ENCODE peak calls at places on chromosomes 3 and 15, in seven cellular contexts. N is H1, A is H9, Q is IMR-90, G is mesenchymal stem cell, H is neuronal stem cell, I is trophoblast cell. X is an unnamed sample.

GRCh38 chr3:184785856-184786255 is 26.1 kb upstream of the VPS8 start:
- DNase-seq in N (no peak), A (no peak), Q (no peak), G (no peak), H (no peak), I (no peak), X (no peak)

GRCh38 chr3:120661106-120661962 is 20.7 kb downstream of the HGD start:
- DNase-seq in N (no peak), A (no peak), Q (peak; percentile 51), G (no peak), H (no peak), I (no peak), X (no peak)

GRCh38 chr3:11167590-11167989 is 13.3 kb downstream of the HRH1 start:
- DNase-seq in N (no peak), A (no peak), Q (no peak), G (no peak), H (no peak), I (no peak), X (no peak)

GRCh38 chr3:101940521-101940992 is 91.2 kb downstream of the NFKBIZ start:
- DNase-seq in N (no peak), A (peak; percentile 38), Q (peak; percentile 98), G (peak; percentile 98), H (peak; percentile 11), I (no peak), X (peak; percentile 45)

GRCh38 chr15:62895905-62896316 is 146.6 kb upstream of the TPM1 start:
- DNase-seq in N (no peak), A (no peak), Q (peak; percentile 95), G (peak; percentile 95), H (no peak), I (no peak), X (peak; percentile 46)

GRCh38 chr3:62587169-62587568 is 213.8 kb upstream of the FEZF2 start:
- DNase-seq in N (no peak), A (no peak), Q (peak; percentile 60), G (peak; percentile 52), H (no peak), I (no peak), X (no peak)

GRCh38 chr15:50137330-50137761 is 18.3 kb upstream of the ATP8B4 start:
- DNase-seq in N (no peak), A (no peak), Q (peak; percentile 99), G (peak; percentile 99), H (no peak), I (peak; percentile 95), X (no peak)

GRCh38 chr15:76939715-76940114 is 8.2 kb downstream of the RCN2 start:
- DNase-seq in N (no peak), A (no peak), Q (peak; percentile 12), G (peak; percentile 15), H (no peak), I (no peak), X (no peak)

GRCh38 chr3:30775070-30775469 is 119.4 kb downstream of the GADL1 start:
- DNase-seq in N (no peak), A (no peak), Q (no peak), G (no peak), H (no peak), I (no peak), X (no peak)

GRCh38 chr3:147405552-147406254 is 640 bp downstream of the ZIC4 start:
- DNase-seq in N (peak; percentile 47), A (peak; percentile 64), Q (no peak), G (no peak), H (no peak), I (no peak), X (no peak)

GRCh38 chr15:59879506-59879905 is 124.6 kb upstream of the FOXB1 start:
- DNase-seq in N (no peak), A (no peak), Q (peak; percentile 59), G (no peak), H (no peak), I (no peak), X (no peak)

GRCh38 chr15:71532994-71533393 is 277.4 kb upstream of the NR2E3 start:
- DNase-seq in N (no peak), A (peak; percentile 41), Q (no peak), G (no peak), H (no peak), I (peak; percentile 33), X (peak; percentile 61)

GRCh38 chr15:51181905-51182304 is 87.2 kb upstream of the TNFAIP8L3 start:
- DNase-seq in N (no peak), A (no peak), Q (no peak), G (no peak), H (no peak), I (no peak), X (no peak)

GRCh38 chr15:80404057-80404718 is at the start of gene ARNT2:
- DNase-seq in N (peak; percentile 73), A (peak; percentile 51), Q (peak; percentile 25), G (no peak), H (peak; percentile 66), I (no peak), X (peak; percentile 41)

GRCh38 chr3:50165388-50166308 is 10.5 kb downstream of the SEMA3F start:
- DNase-seq in N (no peak), A (no peak), Q (peak; percentile 47), G (no peak), H (no peak), I (peak; percentile 80), X (peak; percentile 72)

GRCh38 chr15:39016706-39017105 is 452.1 kb upstream of the RASGRP1 start:
- DNase-seq in N (no peak), A (no peak), Q (peak; percentile 91), G (peak; percentile 72), H (no peak), I (no peak), X (no peak)

GRCh38 chr15:58873267-58873666 is 60.2 kb downstream of the SLTM start:
- DNase-seq in N (no peak), A (no peak), Q (peak; percentile 67), G (no peak), H (no peak), I (no peak), X (no peak)

GRCh38 chr3:124628865-124629264 is 101.4 kb upstream of the UMPS start:
- DNase-seq in N (no peak), A (no peak), Q (no peak), G (no peak), H (no peak), I (no peak), X (no peak)

GRCh38 chr3:171417137-171417536 is 43.1 kb downstream of the TNIK start:
- DNase-seq in N (no peak), A (no peak), Q (peak; percentile 16), G (no peak), H (no peak), I (no peak), X (no peak)

GRCh38 chr3:183839751-183840150 is 14.4 kb upstream of the MAP6D1 start:
- DNase-seq in N (peak; percentile 6), A (no peak), Q (no peak), G (no peak), H (no peak), I (peak; percentile 43), X (no peak)

GRCh38 chr3:43921056-43921455 is 230.3 kb downstream of the ABHD5 start:
- DNase-seq in N (no peak), A (no peak), Q (no peak), G (no peak), H (no peak), I (no peak), X (no peak)

GRCh38 chr3:284316-284715 is 87.8 kb downstream of the CHL1 start:
- DNase-seq in N (no peak), A (no peak), Q (no peak), G (no peak), H (no peak), I (no peak), X (no peak)

DNA sequence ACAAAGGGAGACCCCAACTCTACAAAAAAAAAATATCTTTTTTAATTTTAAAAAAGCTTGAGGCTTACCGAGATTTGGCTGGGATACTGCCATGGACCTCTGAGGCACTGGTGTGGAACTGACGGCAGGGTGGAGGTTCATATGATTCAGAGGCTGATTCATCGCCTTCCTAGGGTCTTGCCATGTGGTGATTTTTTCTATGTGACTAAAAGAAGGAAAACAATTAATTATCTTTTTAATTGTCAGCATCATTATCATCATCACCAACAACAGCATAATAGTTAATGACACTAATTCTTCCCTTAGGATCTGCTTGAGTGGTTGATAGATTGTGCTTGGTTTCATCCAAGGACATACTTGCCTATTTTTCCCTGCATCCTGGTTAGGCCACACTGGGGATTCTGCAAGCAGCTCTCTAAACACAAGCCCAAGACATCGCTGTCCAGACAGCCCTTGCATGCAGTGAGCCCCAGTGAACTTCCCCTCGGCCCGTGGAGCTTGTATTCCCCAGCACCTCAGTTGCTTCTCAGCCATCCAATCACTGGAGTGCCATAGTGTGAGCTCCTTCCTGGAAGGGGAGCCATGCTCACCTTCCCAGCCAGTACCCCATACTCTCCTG is 84.9 kb downstream of the WWTR1 start:
- DNase-seq in N (no peak), A (no peak), Q (peak; percentile 85), G (peak; percentile 79), H (no peak), I (no peak), X (no peak)
- H4K8ac ChIP-seq in N (no peak overlapping the region), A (no peak overlapping the region), Q (peak overlapping the region; percentile 65), G (peak overlapping the region; percentile 66), H (no peak overlapping the region), I (no peak overlapping the region), X (no peak overlapping the region)

GRCh38 chr15:67114046-67114445 is 48.6 kb downstream of the SMAD3 start:
- DNase-seq in N (no peak), A (no peak), Q (no peak), G (no peak), H (no peak), I (no peak), X (no peak)

GRCh38 chr15:67116742-67117141 is 51.3 kb downstream of the SMAD3 start:
- DNase-seq in N (no peak), A (no peak), Q (peak; percentile 73), G (peak; percentile 67), H (no peak), I (peak; percentile 80), X (peak; percentile 74)

GRCh38 chr15:67115567-67115966 is 50.2 kb downstream of the SMAD3 start:
- DNase-seq in N (no peak), A (no peak), Q (no peak), G (no peak), H (no peak), I (no peak), X (no peak)

GRCh38 chr15:67117356-67117755 is 52.0 kb downstream of the SMAD3 start:
- DNase-seq in N (no peak), A (no peak), Q (peak; percentile 85), G (peak; percentile 81), H (no peak), I (no peak), X (no peak)

GRCh38 chr15:67114846-67115521 is 49.6 kb downstream of the SMAD3 start:
- DNase-seq in N (no peak), A (no peak), Q (peak; percentile 56), G (no peak), H (no peak), I (no peak), X (peak; percentile 46)
- H4K8ac ChIP-seq in N (no peak overlapping the region), A (no peak overlapping the region), Q (peak overlapping the region; percentile 81), G (no peak overlapping the region), H (no peak overlapping the region), I (no peak overlapping the region), X (no peak overlapping the region)

GRCh38 chr3:133756716-133757694 is 10.8 kb downstream of the TF start:
- DNase-seq in N (no peak), A (no peak), Q (no peak), G (no peak), H (no peak), I (no peak), X (peak; percentile 11)
- H4K8ac ChIP-seq in N (peak overlapping the region; percentile 53), A (no peak overlapping the region), Q (no peak overlapping the region), G (no peak overlapping the region), H (no peak overlapping the region), I (no peak overlapping the region), X (no peak overlapping the region)

DNA sequence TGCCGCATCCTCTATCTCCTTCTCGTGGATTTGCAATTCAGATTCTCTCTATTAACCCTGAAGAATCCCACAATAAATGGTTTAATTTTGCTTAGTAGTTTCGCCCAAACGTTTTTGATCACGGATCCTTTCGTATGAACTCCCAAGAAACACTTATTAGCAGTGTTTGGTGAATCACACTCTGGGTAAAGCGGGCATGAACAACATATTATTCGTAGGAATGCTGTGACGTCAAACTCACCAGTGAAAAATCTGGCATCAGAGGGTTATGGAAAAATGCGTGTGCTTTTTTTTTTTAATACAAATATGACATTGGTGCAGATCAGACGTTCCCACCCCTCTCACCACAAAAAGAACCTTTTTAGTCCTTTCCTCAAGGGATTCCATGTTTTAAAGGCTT is 45.7 kb upstream of the CGNL1 start:
- DNase-seq in N (no peak), A (no peak), Q (peak; percentile 58), G (no peak), H (no peak), I (no peak), X (no peak)
- H4K8ac ChIP-seq in N (no peak overlapping the region), A (no peak overlapping the region), Q (no peak overlapping the region), G (no peak overlapping the region), H (no peak overlapping the region), I (no peak overlapping the region), X (no peak overlapping the region)

X was measured in mesendoderm.